ENCODE peak calls at places on chromosome 16, in seven cellular contexts. X is upper lobe of left lung, P is adrenal gland, R is A549, E is gastrocnemius medialis, W is breast epithelium, K is esophagus muscularis mucosa. F is an unnamed sample.

GRCh38 chr16:2158262-2158638 is 2.7 kb downstream of the TRAF7 start:
- DNase-seq in R (no peak), W (no peak), P (no peak), K (no peak), X (peak), E (no peak), F (no peak)

GRCh38 chr16:51569204-51569911 is 418.3 kb upstream of the SALL1 start:
- DNase-seq in K (peak), E (no peak), R (peak), W (no peak), P (no peak), X (no peak), F (no peak)

GRCh38 chr16:23905027-23905426 is 69.2 kb downstream of the PRKCB start:
- DNase-seq in P (no peak), W (peak), R (peak), K (no peak), X (peak), E (no peak), F (no peak)

GRCh38 chr16:74726736-74727135 is 26.1 kb upstream of the MLKL start:
- DNase-seq in P (no peak), R (no peak), X (no peak), K (no peak), W (no peak), E (no peak), F (no peak)

GRCh38 chr16:14302399-14303181 is 231.5 kb downstream of the MRTFB start:
- DNase-seq in X (peak), E (peak), K (no peak), R (no peak), P (peak), W (no peak), F (peak)

GRCh38 chr16:65202461-65202860 is 80.6 kb upstream of the CDH11 start:
- DNase-seq in E (no peak), P (no peak), X (no peak), K (no peak), R (no peak), W (no peak), F (no peak)

GRCh38 chr16:84774810-84775209 is 45.0 kb upstream of the CRISPLD2 start:
- DNase-seq in K (no peak), X (no peak), P (no peak), E (peak), W (no peak), R (no peak), F (peak)

GRCh38 chr16:4800290-4801041 is 2.0 kb downstream of the ROGDI start:
- DNase-seq in K (no peak), R (no peak), W (peak), E (no peak), X (no peak), P (peak), F (no peak)

GRCh38 chr16:4407543-4408322 is 8.7 kb downstream of the CORO7 start:
- DNase-seq in X (no peak), W (no peak), K (no peak), P (peak), R (no peak), E (no peak), F (no peak)

GRCh38 chr16:67206838-67207115 is 7.8 kb downstream of the ELMO3 start:
- DNase-seq in K (no peak), P (no peak), X (no peak), W (no peak), R (no peak), E (no peak), F (no peak)

GRCh38 chr16:2001035-2001434 is 8.6 kb downstream of the ZNF598 start:
- DNase-seq in X (peak), R (no peak), W (no peak), P (no peak), K (no peak), E (no peak), F (no peak)

GRCh38 chr16:4911831-4912422 is 25.0 kb downstream of the PPL start:
- DNase-seq in W (no peak), K (no peak), R (no peak), X (no peak), E (no peak), P (no peak), F (no peak)

GRCh38 chr16:46918905-46919792 is 35.0 kb downstream of the GPT2 start:
- DNase-seq in P (no peak), K (no peak), E (no peak), R (no peak), X (no peak), W (no peak), F (no peak)

GRCh38 chr16:66588981-66589713 is 9.9 kb downstream of the CMTM2 start:
- DNase-seq in P (no peak), X (no peak), E (no peak), K (no peak), W (no peak), R (peak), F (no peak)

GRCh38 chr16:48452991-48453760 is 68.0 kb upstream of the SIAH1 start:
- DNase-seq in W (no peak), E (peak), P (no peak), R (no peak), K (peak), X (peak), F (no peak)

GRCh38 chr16:90020838-90021382 is 1.7 kb upstream of the DBNDD1 start:
- DNase-seq in X (no peak), K (no peak), R (no peak), W (no peak), E (peak), P (no peak), F (no peak)

GRCh38 chr16:90019543-90020259 is 445 bp upstream of the DBNDD1 start:
- DNase-seq in P (peak), X (peak), W (no peak), R (peak), K (no peak), E (no peak), F (no peak)

GRCh38 chr16:90023078-90023447 is 3.8 kb upstream of the DBNDD1 start:
- DNase-seq in R (no peak), X (no peak), K (no peak), E (no peak), P (no peak), W (no peak), F (no peak)

GRCh38 chr16:90020260-90020837 is 1.1 kb upstream of the DBNDD1 start:
- DNase-seq in K (no peak), X (no peak), R (no peak), E (no peak), W (no peak), P (no peak), F (no peak)

DNA sequence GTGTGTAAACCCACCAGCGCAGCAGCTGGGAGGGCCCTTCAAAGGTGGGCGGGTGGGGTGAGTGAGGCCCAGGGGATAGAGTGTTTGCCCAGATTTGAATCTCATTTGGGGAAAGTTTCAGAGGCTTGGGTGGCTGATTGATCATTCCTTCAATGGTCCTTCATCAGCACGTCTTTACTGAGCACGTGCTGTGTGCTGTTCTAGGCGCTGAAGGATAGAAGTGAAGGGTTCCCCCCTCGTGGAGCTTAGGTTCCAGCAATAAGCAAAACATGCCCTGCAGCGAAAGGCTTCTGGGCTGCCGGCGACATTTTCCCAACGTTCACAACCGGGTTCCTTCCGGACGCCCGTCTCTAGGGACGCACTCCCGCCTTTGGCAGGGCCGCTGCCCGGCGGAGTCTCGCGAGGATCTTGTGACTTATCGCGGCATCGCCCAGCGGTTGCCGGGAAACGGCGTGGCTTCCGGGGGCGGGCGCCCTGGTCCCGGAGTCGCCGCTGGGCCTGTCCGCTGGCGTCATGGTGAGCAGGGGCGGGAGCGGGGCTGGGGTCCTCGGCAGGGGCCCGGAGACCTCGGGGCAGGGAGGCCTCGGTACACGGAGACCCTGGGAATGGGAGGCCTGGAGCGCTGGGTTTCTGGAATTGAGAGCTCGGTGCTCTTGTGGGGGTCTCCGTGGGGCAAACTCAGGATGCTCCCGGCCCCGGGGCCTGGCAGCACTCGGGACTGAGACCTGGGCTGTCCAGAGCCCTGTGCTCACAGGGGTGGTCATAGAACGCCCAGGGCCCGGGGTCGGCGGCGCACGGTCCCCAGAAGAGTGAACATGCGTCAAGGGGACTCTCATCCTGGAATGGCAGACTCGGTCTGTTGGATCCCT is 3.2 kb upstream of the DBNDD1 start:
- DNase-seq in X (peak), E (peak), P (peak), R (peak), K (peak), W (peak), F (peak)
- TF ChIP-seq CTCF in X (no peak), E (no peak), P (no peak), R (no peak), K (no peak), W (no peak), F (no peak)

GRCh38 chr16:82010649-82011048 is 621 bp downstream of the SDR42E1 start:
- DNase-seq in P (no peak), E (no peak), R (no peak), X (no peak), K (no peak), W (no peak), F (no peak)
- H3K4me3 ChIP-seq in P (no peak), E (no peak), R (peak), X (peak), K (peak), W (peak), F (peak)

DNA sequence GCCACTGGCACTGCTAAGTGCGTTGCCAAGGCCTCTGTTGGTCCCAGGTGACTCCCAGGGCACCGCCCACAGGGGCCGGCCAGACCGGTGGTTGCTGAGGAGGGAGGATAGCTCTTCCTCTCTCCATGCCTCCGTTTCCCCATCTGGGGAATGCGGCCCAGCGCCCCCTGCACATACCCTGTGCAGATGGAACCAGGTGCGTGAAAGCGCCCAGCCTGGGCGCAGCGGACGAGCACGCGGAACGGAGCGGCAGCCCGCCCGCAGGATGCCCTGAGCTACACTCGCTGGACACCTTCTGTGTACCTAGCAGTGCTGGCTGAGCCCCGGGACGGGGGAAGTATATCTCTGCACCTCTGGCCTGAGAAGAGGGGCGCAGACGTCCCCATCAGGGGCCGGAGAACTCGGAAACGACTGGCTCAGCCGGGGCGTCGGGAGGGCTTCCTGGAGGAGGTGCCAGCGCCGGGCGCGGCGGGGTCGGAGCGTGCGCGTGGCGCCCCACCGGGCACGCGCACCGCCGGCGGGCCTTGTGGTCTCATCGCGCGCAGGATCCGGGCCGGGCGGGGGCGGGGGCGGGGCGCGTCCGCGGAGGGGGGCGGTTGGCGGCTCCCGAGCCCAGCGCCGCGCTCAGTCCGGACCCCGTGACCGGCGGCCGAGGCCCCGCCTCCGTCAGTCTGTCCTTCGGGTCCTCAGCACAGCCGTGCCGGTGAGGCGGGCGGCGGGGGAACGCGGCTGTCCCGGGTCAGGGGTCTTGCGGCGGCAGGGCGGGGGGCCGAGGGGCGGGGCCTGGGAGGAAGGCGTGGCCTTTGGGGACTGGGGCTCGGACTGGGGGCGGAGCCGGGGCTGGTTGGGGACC is at the start of the genes CCDC78 and HAGHL:
- DNase-seq in R (no peak), X (peak), K (no peak), P (peak), W (no peak), E (no peak), F (no peak)
- TF ChIP-seq POLR2A in R (no peak), X (peak), K (no peak), P (no peak), W (no peak), E (no peak), F (no peak)

GRCh38 chr16:50467559-50467942 is 80.6 kb upstream of the NKD1 start:
- DNase-seq in W (no peak), E (no peak), R (no peak), K (no peak), P (no peak), X (no peak), F (no peak)

GRCh38 chr16:50463581-50464324 is 84.4 kb upstream of the NKD1 start:
- DNase-seq in K (no peak), R (no peak), E (no peak), X (no peak), W (no peak), P (no peak), F (peak)

GRCh38 chr16:50466170-50466569 is 82.0 kb upstream of the NKD1 start:
- DNase-seq in E (no peak), P (no peak), R (no peak), X (no peak), W (no peak), K (no peak), F (peak)

GRCh38 chr16:50462793-50463507 is 85.2 kb upstream of the NKD1 start:
- DNase-seq in X (no peak), E (no peak), P (no peak), W (no peak), R (no peak), K (no peak), F (peak)

GRCh38 chr16:50464325-50465290 is 83.6 kb upstream of the NKD1 start:
- DNase-seq in R (no peak), X (no peak), E (no peak), K (no peak), W (no peak), P (no peak), F (peak)
- TF ChIP-seq CTCF in R (no peak), X (no peak), E (no peak), K (no peak), W (no peak), P (no peak), F (no peak)

GRCh38 chr16:54936979-54937672 is 6.5 kb downstream of the IRX5 start:
- DNase-seq in P (no peak), E (no peak), W (peak), K (peak), R (peak), X (peak), F (peak)

GRCh38 chr16:54933281-54934150 is 2.9 kb downstream of the IRX5 start:
- DNase-seq in X (peak), E (no peak), W (no peak), P (no peak), K (no peak), R (no peak), F (no peak)

GRCh38 chr16:54934536-54935410 is 4.1 kb downstream of the IRX5 start:
- DNase-seq in P (no peak), E (no peak), R (no peak), W (peak), X (peak), K (peak), F (peak)

GRCh38 chr16:54936086-54936978 is 5.7 kb downstream of the IRX5 start:
- DNase-seq in K (peak), P (no peak), R (no peak), X (peak), E (no peak), W (no peak), F (no peak)

GRCh38 chr16:54935411-54936085 is 4.9 kb downstream of the IRX5 start:
- DNase-seq in W (no peak), E (no peak), K (no peak), R (no peak), P (no peak), X (peak), F (no peak)
- H3K4me3 ChIP-seq in W (peak), E (no peak), K (no peak), R (no peak), P (no peak), X (peak), F (no peak)

DNA sequence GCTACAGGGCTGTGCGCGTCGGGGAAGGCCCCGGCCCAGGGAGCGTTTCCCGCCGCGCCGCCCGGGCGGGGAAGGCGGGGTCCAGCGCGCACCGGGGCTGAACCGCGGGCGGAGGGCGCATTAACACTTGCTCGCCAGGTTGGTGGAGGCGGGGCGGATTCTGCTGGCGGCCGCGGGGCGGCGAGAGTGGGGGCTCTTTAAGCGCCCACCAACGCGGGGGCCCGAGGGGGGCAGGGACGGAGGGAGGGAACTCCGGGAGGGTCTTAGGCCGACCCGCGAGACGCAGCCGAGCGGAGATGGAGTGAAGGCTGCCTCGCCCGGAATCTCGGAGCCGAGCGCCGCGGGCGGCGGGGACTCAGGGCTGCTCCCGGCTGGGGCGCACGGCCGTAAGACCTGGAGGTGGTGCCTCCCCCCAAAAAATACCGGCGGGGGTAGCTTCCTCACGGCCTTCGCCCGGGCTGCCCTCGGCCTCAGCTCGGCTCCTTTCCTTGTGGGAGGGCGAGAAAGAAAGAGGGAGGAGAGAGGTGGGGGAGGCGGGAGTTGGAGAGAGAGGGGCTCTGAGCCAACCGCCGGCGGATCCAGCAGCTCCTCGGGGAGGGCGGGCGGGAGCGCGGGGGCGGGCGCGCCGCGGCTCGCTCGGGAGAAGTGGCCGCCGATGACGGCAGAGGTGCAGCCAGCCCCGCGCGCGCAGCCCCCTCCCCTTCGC is 415 bp upstream of the FOXF1 start:
- DNase-seq in K (peak), P (no peak), R (no peak), W (no peak), X (peak), E (no peak), F (no peak)
- TF ChIP-seq POLR2A in K (peak), P (no peak), R (no peak), W (no peak), X (no peak), E (no peak), F (no peak)

GRCh38 chr16:72837846-72838661 is 209.9 kb downstream of the ZFHX3 start:
- DNase-seq in P (no peak), R (no peak), W (no peak), E (no peak), K (no peak), X (peak), F (peak)
- TF ChIP-seq CTCF in P (no peak), R (no peak), W (no peak), E (no peak), K (no peak), X (no peak), F (no peak)

DNA sequence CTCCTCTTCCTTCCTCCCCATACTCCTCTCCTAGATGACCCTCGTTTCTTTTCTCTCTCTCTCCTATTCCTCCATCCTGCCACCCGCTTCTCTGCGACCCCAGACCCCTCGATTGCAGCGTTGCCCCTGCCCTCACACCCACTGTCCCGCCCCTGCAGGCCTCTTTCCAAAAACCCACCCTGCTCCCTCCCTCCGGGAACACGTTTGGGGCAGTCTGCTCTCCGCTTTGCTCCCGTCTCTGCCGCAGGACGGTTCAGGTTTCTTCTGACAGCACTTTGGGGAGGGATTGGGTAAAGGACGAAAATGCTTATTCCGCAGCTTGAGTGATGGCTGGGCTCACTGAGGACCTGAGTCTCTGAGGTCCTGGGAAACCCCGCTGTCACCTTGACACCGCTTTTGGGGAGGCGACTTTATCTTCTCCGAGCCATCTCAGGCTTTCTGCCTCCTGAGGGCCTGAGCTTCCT is 685 bp downstream of the NDE1 start:
- DNase-seq in W (no peak), X (no peak), K (no peak), E (no peak), R (no peak), P (peak), F (peak)
- H3K4me3 ChIP-seq in W (peak), X (peak), K (peak), E (peak), R (peak), P (peak), F (peak)